ENCODE peak calls at places on chromosomes 1 and 21, in four cellular contexts. P, X, H and B are unnamed samples.

GRCh38 chr21:27246741-27247140 is 279.9 kb upstream of the ADAMTS5 start:
- DNase-seq in P (peak; percentile 77), X (no peak), H (no peak), B (no peak)

GRCh38 chr21:45997495-45998275 is 16.1 kb downstream of the COL6A1 start:
- DNase-seq in P (no peak), X (no peak), H (no peak), B (no peak)

GRCh38 chr1:159282118-159282517 is 20.0 kb upstream of the FCER1A start:
- DNase-seq in P (no peak), X (peak; percentile 89), H (no peak), B (no peak)

GRCh38 chr1:95625224-95625623 is 391.2 kb downstream of the RWDD3 start:
- DNase-seq in P (no peak), X (no peak), H (no peak), B (no peak)

GRCh38 chr1:155175281-155175926 is 1.8 kb downstream of the TRIM46 start:
- DNase-seq in P (no peak), X (no peak), H (no peak), B (peak; percentile 24)

GRCh38 chr1:52707927-52708655 is 9.9 kb upstream of the COA7 start:
- DNase-seq in P (peak; percentile 84), X (no peak), H (no peak), B (no peak)

GRCh38 chr1:1527092-1527816 is 13.2 kb downstream of the TMEM240 start:
- DNase-seq in P (no peak), X (no peak), H (no peak), B (no peak)

GRCh38 chr1:83860506-83861221 is 138.3 kb downstream of the TTLL7 start:
- DNase-seq in P (no peak), X (peak; percentile 80), H (peak; percentile 94), B (peak; percentile 87)

GRCh38 chr1:218459450-218459849 is 114.3 kb downstream of the TGFB2 start:
- DNase-seq in P (no peak), X (peak; percentile 15), H (no peak), B (no peak)

GRCh38 chr1:23791434-23792047 is 596 bp downstream of the LYPLA2 start:
- DNase-seq in P (no peak), X (peak; percentile 75), H (peak; percentile 63), B (peak; percentile 82)

GRCh38 chr1:37676281-37677243 is 15.8 kb upstream of the CDCA8 start:
- DNase-seq in P (no peak), X (no peak), H (no peak), B (no peak)

GRCh38 chr1:154253671-154254070 is 18.8 kb upstream of the HAX1 start:
- DNase-seq in P (peak; percentile 42), X (no peak), H (no peak), B (no peak)

GRCh38 chr1:113041569-113042335 is 31.2 kb upstream of the LRIG2 start:
- DNase-seq in P (no peak), X (peak; percentile 86), H (peak; percentile 57), B (no peak)

GRCh38 chr1:63968663-63969460 is 195.0 kb downstream of the ROR1 start:
- DNase-seq in P (peak; percentile 54), X (no peak), H (no peak), B (no peak)

GRCh38 chr1:87127131-87127530 is 201.5 kb upstream of the LMO4 start:
- DNase-seq in P (no peak), X (no peak), H (no peak), B (no peak)

GRCh38 chr1:17629460-17629859 is 90.0 kb downstream of the ARHGEF10L start:
- DNase-seq in P (no peak), X (peak; percentile 77), H (peak; percentile 88), B (peak; percentile 81)

GRCh38 chr1:109897244-109897955 is 13.2 kb upstream of the CSF1 start:
- DNase-seq in P (no peak), X (no peak), H (no peak), B (no peak)

GRCh38 chr1:36175137-36176095 is 19.5 kb downstream of the MAP7D1 start:
- DNase-seq in P (peak; percentile 56), X (peak; percentile 88), H (peak; percentile 61), B (peak; percentile 48)

GRCh38 chr21:44998086-44998620 is 58.3 kb downstream of the SLX9 start:
- DNase-seq in P (no peak), X (no peak), H (no peak), B (no peak)

GRCh38 chr1:30690115-30690645 is 33.2 kb downstream of the MATN1 start:
- DNase-seq in P (no peak), X (peak; percentile 64), H (no peak), B (no peak)

GRCh38 chr1:165069829-165070228 is 286.7 kb downstream of the LMX1A start:
- DNase-seq in P (no peak), X (no peak), H (no peak), B (no peak)

GRCh38 chr1:206921772-206922265 is at the start of gene FCMR:
- DNase-seq in P (no peak), X (no peak), H (no peak), B (no peak)

GRCh38 chr1:3610165-3610822 is 1.0 kb downstream of the MEGF6 start:
- DNase-seq in P (no peak), X (peak; percentile 54), H (no peak), B (peak; percentile 47)

GRCh38 chr1:3610823-3611169 is 512 bp downstream of the MEGF6 start:
- DNase-seq in P (no peak), X (peak; percentile 46), H (no peak), B (peak; percentile 40)

GRCh38 chr1:3609016-3609768 is 2.1 kb downstream of the MEGF6 start:
- DNase-seq in P (no peak), X (no peak), H (no peak), B (no peak)

GRCh38 chr1:3608154-3608553 is 3.2 kb downstream of the MEGF6 start:
- DNase-seq in P (no peak), X (no peak), H (no peak), B (no peak)

DNA sequence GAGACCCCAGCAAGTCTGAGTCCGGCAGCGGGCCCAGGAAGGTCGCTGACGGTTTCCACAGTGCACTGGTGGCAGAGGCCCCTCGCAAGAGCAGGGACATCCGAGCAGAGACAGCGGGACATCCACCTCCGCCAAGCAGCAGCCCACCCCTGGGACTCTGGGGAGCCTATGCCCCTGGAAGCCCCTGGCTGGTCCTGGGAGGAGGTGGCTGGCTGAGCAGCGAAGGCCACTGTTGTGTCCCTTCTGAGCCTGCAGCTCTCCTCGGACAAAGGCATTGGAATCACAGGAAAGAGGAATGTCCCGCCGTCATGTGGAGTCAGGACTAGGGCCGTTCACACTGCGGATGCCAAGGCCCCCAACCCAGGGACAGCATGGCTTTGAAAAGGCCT is 1.5 kb downstream of the MEGF6 start:
- DNase-seq in P (no peak), X (peak; percentile 45), H (no peak), B (no peak)
- H2AK5ac ChIP-seq in P (no peak overlapping the region), X (no peak overlapping the region), H (peak overlapping the region; percentile 40), B (no peak overlapping the region)

DNA sequence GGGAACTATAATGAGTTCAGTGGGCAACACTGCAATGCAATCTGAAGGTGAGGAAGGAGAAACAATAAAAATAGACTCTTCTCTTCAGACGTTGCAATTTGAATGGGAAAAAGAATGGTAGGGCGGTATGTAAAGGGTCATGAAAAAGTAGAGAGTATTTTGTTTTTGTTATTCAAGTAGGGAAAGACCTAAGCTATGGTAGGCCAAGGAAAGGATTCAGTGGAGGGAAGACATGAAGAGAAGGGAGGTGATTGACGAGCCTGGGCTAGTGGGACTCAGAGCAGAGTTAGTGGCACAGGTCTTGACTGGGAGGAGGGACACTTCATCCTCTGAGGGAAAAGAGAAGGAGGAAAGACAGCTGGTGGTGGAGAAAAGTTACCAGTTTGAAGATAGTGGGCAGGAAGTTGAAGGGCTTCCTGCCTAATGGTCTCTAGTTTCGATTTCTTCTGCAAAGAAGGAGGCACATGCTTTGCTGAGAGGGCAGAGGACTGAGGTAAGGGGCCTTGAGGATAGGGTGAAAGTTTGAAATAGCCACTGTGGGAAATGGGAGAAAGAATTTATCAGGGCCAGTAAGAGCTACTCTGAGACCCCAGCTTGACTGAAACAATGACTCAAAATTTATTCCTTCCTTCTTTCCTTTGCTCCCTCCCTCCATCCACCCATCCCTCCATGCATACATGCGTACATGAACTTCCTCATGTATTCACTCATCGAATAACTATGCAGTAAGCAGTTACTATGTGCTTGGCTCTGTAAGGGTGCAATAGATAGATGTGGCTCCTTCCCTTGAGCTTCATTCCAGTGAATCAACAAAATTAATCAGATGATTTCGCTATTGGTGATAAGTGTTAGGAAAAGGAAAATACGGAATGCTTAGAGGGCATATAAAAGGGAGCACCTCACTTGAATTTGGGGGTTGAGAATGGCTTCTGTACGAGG is 4.2 kb downstream of the CD48 start:
- DNase-seq in P (no peak), X (no peak), H (no peak), B (no peak)
- H4K5ac ChIP-seq in P (no peak overlapping the region), X (no peak overlapping the region), H (no peak overlapping the region), B (no peak overlapping the region)

GRCh38 chr1:200628223-200628868 is 7.8 kb upstream of the KIF14 start:
- DNase-seq in P (no peak), X (no peak), H (no peak), B (no peak)
- H2AK5ac ChIP-seq in P (no peak overlapping the region), X (no peak overlapping the region), H (no peak overlapping the region), B (no peak overlapping the region)

GRCh38 chr1:226749467-226749866 is 10.4 kb upstream of the ITPKB start:
- DNase-seq in P (no peak), X (no peak), H (no peak), B (no peak)

GRCh38 chr1:226751214-226751613 is 12.1 kb upstream of the ITPKB start:
- DNase-seq in P (no peak), X (no peak), H (no peak), B (no peak)

GRCh38 chr1:226754097-226754496 is 15.0 kb upstream of the ITPKB start:
- DNase-seq in P (no peak), X (no peak), H (no peak), B (no peak)

GRCh38 chr1:226751687-226752086 is 12.6 kb upstream of the ITPKB start:
- DNase-seq in P (no peak), X (no peak), H (no peak), B (no peak)

DNA sequence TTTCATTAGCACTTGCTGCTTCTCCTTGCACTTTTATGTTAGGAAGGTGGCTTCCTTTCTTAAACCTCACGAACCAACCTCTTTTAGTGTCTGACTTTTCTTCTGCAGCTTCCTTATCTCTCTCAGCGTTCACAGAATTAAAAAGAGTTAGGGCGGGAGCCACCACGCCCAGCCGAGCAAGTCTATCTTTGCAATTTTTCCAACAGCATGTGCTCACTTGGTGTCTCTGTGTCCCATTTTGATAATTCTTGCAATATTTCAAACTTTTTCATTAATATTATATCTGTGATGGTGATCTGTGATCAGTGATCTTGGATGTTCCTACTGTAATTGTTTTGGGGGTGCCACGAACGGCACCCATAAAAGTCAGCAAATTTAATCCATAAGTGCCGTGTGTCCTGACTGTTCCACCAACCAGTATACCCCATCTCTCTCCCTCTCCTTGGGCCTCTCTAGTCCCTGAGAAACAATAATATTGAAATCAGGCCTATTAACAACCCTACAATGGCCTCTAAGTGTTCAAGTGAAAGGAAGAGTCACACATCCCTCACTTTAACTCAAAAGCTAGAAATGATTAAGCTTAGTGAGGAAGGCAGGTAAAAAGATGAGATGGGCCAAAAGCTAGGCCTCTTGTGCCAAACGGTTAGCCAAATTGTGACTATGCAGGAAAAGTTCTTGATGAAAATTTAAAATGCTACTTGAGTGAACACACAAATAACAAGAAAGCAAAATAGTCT is 15.9 kb upstream of the ITPKB start:
- DNase-seq in P (no peak), X (peak; percentile 78), H (no peak), B (no peak)
- H4K5ac ChIP-seq in P (no peak overlapping the region), X (no peak overlapping the region), H (no peak overlapping the region), B (no peak overlapping the region)